ENCODE peak calls at places on chromosome 12, in ten cellular contexts. Z, J, Y, F, V, W, H, N, I and B are unnamed samples.

GRCh38 chr12:69986109-69986508 is 161.1 kb downstream of the MYRFL start:
- DNase-seq in W (no peak), I (no peak), Z (no peak), Y (no peak), N (no peak), V (no peak), J (no peak), F (no peak), H (no peak), B (no peak)

GRCh38 chr12:79055926-79056674 is 191.5 kb downstream of the SYT1 start:
- DNase-seq in W (no peak), N (no peak), J (peak), Y (no peak), V (no peak), Z (no peak), H (no peak), I (peak), F (no peak), B (no peak)

GRCh38 chr12:460301-461230 is 827 bp downstream of the B4GALNT3 start:
- DNase-seq in H (no peak), Z (peak), Y (no peak), W (peak), V (no peak), N (no peak), J (peak), I (no peak), F (no peak), B (peak)

GRCh38 chr12:54217774-54218221 is 29.0 kb upstream of the SMUG1 start:
- DNase-seq in F (no peak), Y (no peak), I (no peak), N (peak), H (no peak), J (no peak), Z (no peak), W (no peak), V (peak), B (peak)

GRCh38 chr12:93868771-93869170 is 191.6 kb downstream of the CRADD start:
- DNase-seq in H (no peak), N (no peak), J (peak), W (no peak), Z (no peak), I (no peak), V (no peak), Y (no peak), F (peak), B (no peak)

GRCh38 chr12:13229504-13229903 is 33.0 kb downstream of the EMP1 start:
- DNase-seq in W (no peak), N (no peak), I (no peak), Z (no peak), H (no peak), F (no peak), J (no peak), V (peak), Y (no peak), B (no peak)

GRCh38 chr12:130581782-130582181 is 134.3 kb downstream of the RIMBP2 start:
- DNase-seq in Z (no peak), V (no peak), H (no peak), N (no peak), Y (no peak), I (no peak), F (no peak), J (no peak), W (no peak), B (no peak)

GRCh38 chr12:81835783-81836182 is 76.6 kb upstream of the PPFIA2 start:
- DNase-seq in W (no peak), V (no peak), Y (no peak), Z (no peak), F (no peak), N (no peak), J (no peak), H (no peak), I (no peak), B (no peak)

GRCh38 chr12:54012631-54013398 is 4.0 kb downstream of the HOXC8 start:
- DNase-seq in H (no peak), W (no peak), Y (no peak), I (peak), Z (no peak), V (no peak), J (no peak), N (no peak), F (no peak), B (no peak)

GRCh38 chr12:31715283-31715825 is 13.5 kb downstream of the AMN1 start:
- DNase-seq in J (no peak), Y (no peak), F (no peak), N (peak), H (no peak), I (no peak), V (no peak), W (no peak), Z (no peak), B (no peak)

GRCh38 chr12:58883576-58884334 is 36.5 kb downstream of the LRIG3 start:
- DNase-seq in J (no peak), Z (no peak), N (no peak), W (no peak), Y (no peak), F (no peak), H (no peak), I (no peak), V (no peak), B (no peak)

GRCh38 chr12:119666900-119667576 is 895 bp upstream of the PRKAB1 start:
- DNase-seq in W (no peak), V (no peak), F (no peak), H (no peak), J (no peak), Y (no peak), Z (no peak), N (peak), I (no peak), B (no peak)

GRCh38 chr12:126469211-126469610 is 1404.0 kb downstream of the AACS start:
- DNase-seq in W (no peak), V (no peak), Z (no peak), Y (no peak), N (no peak), F (no peak), J (no peak), H (no peak), I (no peak), B (no peak)

GRCh38 chr12:132319359-132319950 is 9.9 kb downstream of the GALNT9 start:
- DNase-seq in I (no peak), J (no peak), Y (no peak), W (no peak), V (no peak), Z (peak), H (no peak), F (no peak), N (no peak), B (peak)

GRCh38 chr12:42790761-42791151 is 201.2 kb upstream of the PRICKLE1 start:
- DNase-seq in J (peak), I (peak), F (peak), N (no peak), H (peak), V (no peak), Y (no peak), Z (no peak), W (peak), B (no peak)

GRCh38 chr12:40915172-40915571 is 222.9 kb downstream of the CNTN1 start:
- DNase-seq in I (no peak), F (no peak), N (no peak), Z (no peak), J (no peak), W (no peak), V (no peak), Y (no peak), H (no peak), B (no peak)

GRCh38 chr12:98211914-98212695 is 303.3 kb upstream of the TMPO start:
- DNase-seq in Z (no peak), Y (no peak), N (no peak), H (no peak), W (no peak), F (peak), V (no peak), J (no peak), I (no peak), B (no peak)

GRCh38 chr12:24496755-24497154 is 452.1 kb downstream of the BCAT1 start:
- DNase-seq in N (no peak), W (no peak), Y (no peak), Z (no peak), H (no peak), J (peak), V (no peak), I (no peak), F (peak), B (no peak)

GRCh38 chr12:109561711-109562030 is 11.6 kb downstream of the MMAB start:
- DNase-seq in W (no peak), F (no peak), Z (peak), Y (no peak), J (no peak), N (no peak), V (no peak), H (no peak), I (no peak), B (no peak)

GRCh38 chr12:84982888-84983287 is 53.2 kb downstream of the TSPAN19 start:
- DNase-seq in J (no peak), I (no peak), Y (no peak), N (no peak), Z (no peak), H (no peak), F (no peak), W (no peak), V (no peak), B (no peak)

GRCh38 chr12:39574785-39575497 is 44.7 kb downstream of the ABCD2 start:
- DNase-seq in J (no peak), V (no peak), Z (no peak), N (no peak), W (no peak), H (no peak), I (no peak), F (no peak), Y (no peak), B (no peak)